ENCODE peak calls at places on chromosomes 16 and 17, in six cellular contexts. One of them, this sample, is unnamed.

GRCh38 chr17:30095507-30096244 is 20.9 kb upstream of the NSRP1 start:
- DNase-seq in H9: peak
- DNase-seq in IMR-90: peak
- DNase-seq in mesenchymal stem cell: peak
- DNase-seq in neuronal stem cell: peak
- DNase-seq in H1: no peak
- DNase-seq in this sample: peak

GRCh38 chr17:19613979-19614378 is 34.6 kb upstream of the ALDH3A2 start:
- DNase-seq in H9: no peak
- DNase-seq in IMR-90: no peak
- DNase-seq in mesenchymal stem cell: no peak
- DNase-seq in neuronal stem cell: no peak
- DNase-seq in H1: no peak
- DNase-seq in this sample: no peak

GRCh38 chr16:79053577-79053976 is 547.0 kb downstream of the MAF start:
- DNase-seq in H9: no peak
- DNase-seq in IMR-90: no peak
- DNase-seq in mesenchymal stem cell: no peak
- DNase-seq in neuronal stem cell: no peak
- DNase-seq in H1: peak
- DNase-seq in this sample: no peak

GRCh38 chr17:81003711-81004335 is 12.2 kb downstream of the CHMP6 start:
- DNase-seq in H9: no peak
- DNase-seq in IMR-90: no peak
- DNase-seq in mesenchymal stem cell: no peak
- DNase-seq in neuronal stem cell: no peak
- DNase-seq in H1: no peak
- DNase-seq in this sample: peak

GRCh38 chr17:20008242-20009051 is 712 bp upstream of the SPECC1 start:
- DNase-seq in H9: peak
- DNase-seq in IMR-90: no peak
- DNase-seq in mesenchymal stem cell: no peak
- DNase-seq in neuronal stem cell: no peak
- DNase-seq in H1: no peak
- DNase-seq in this sample: no peak

GRCh38 chr16:29962344-29962994 is 590 bp downstream of the TMEM219 start:
- DNase-seq in H9: no peak
- DNase-seq in IMR-90: peak
- DNase-seq in mesenchymal stem cell: peak
- DNase-seq in neuronal stem cell: no peak
- DNase-seq in H1: no peak
- DNase-seq in this sample: no peak

GRCh38 chr17:76953926-76954325 is 85.7 kb downstream of the MGAT5B start:
- DNase-seq in H9: no peak
- DNase-seq in IMR-90: no peak
- DNase-seq in mesenchymal stem cell: no peak
- DNase-seq in neuronal stem cell: no peak
- DNase-seq in H1: no peak
- DNase-seq in this sample: no peak

GRCh38 chr16:84764970-84765369 is 54.8 kb upstream of the CRISPLD2 start:
- DNase-seq in H9: no peak
- DNase-seq in IMR-90: peak
- DNase-seq in mesenchymal stem cell: peak
- DNase-seq in neuronal stem cell: no peak
- DNase-seq in H1: no peak
- DNase-seq in this sample: no peak

GRCh38 chr17:50864747-50865059 is 1.5 kb downstream of the TOB1 start:
- DNase-seq in H9: no peak
- DNase-seq in IMR-90: no peak
- DNase-seq in mesenchymal stem cell: no peak
- DNase-seq in neuronal stem cell: no peak
- DNase-seq in H1: no peak
- DNase-seq in this sample: no peak

GRCh38 chr17:81306898-81307510 is 11.9 kb upstream of the SLC38A10 start:
- DNase-seq in H9: no peak
- DNase-seq in IMR-90: no peak
- DNase-seq in mesenchymal stem cell: no peak
- DNase-seq in neuronal stem cell: no peak
- DNase-seq in H1: no peak
- DNase-seq in this sample: no peak

GRCh38 chr17:79852748-79853147 is 13.5 kb upstream of the CBX4 start:
- DNase-seq in H9: no peak
- DNase-seq in IMR-90: peak
- DNase-seq in mesenchymal stem cell: peak
- DNase-seq in neuronal stem cell: no peak
- DNase-seq in H1: no peak
- DNase-seq in this sample: no peak

GRCh38 chr17:41417576-41418015 is 6.8 kb downstream of the KRT37 start:
- DNase-seq in H9: peak
- DNase-seq in IMR-90: peak
- DNase-seq in mesenchymal stem cell: no peak
- DNase-seq in neuronal stem cell: no peak
- DNase-seq in H1: no peak
- DNase-seq in this sample: peak

GRCh38 chr16:66130296-66130910 is 236.1 kb upstream of the CDH5 start:
- DNase-seq in H9: no peak
- DNase-seq in IMR-90: peak
- DNase-seq in mesenchymal stem cell: peak
- DNase-seq in neuronal stem cell: no peak
- DNase-seq in H1: no peak
- DNase-seq in this sample: no peak

GRCh38 chr17:47776330-47777197 is 43.5 kb downstream of the TBX21 start:
- DNase-seq in H9: peak
- DNase-seq in IMR-90: peak
- DNase-seq in mesenchymal stem cell: peak
- DNase-seq in neuronal stem cell: no peak
- DNase-seq in H1: no peak
- DNase-seq in this sample: peak

GRCh38 chr16:69438465-69438864 is 14.0 kb downstream of the CYB5B start:
- DNase-seq in H9: no peak
- DNase-seq in IMR-90: no peak
- DNase-seq in mesenchymal stem cell: no peak
- DNase-seq in neuronal stem cell: no peak
- DNase-seq in H1: no peak
- DNase-seq in this sample: no peak

GRCh38 chr16:13332713-13333255 is 431.4 kb downstream of the SHISA9 start:
- DNase-seq in H9: peak
- DNase-seq in IMR-90: no peak
- DNase-seq in mesenchymal stem cell: no peak
- DNase-seq in neuronal stem cell: no peak
- DNase-seq in H1: no peak
- DNase-seq in this sample: no peak

GRCh38 chr17:16954541-16954940 is 17.4 kb downstream of the TNFRSF13B start:
- DNase-seq in H9: no peak
- DNase-seq in IMR-90: no peak
- DNase-seq in mesenchymal stem cell: no peak
- DNase-seq in neuronal stem cell: no peak
- DNase-seq in H1: no peak
- DNase-seq in this sample: no peak

GRCh38 chr17:76641501-76641900 is 2.1 kb downstream of the ST6GALNAC1 start:
- DNase-seq in H9: no peak
- DNase-seq in IMR-90: no peak
- DNase-seq in mesenchymal stem cell: no peak
- DNase-seq in neuronal stem cell: no peak
- DNase-seq in H1: no peak
- DNase-seq in this sample: peak

GRCh38 chr16:4053663-4054479 is 62.4 kb downstream of the ADCY9 start:
- DNase-seq in H9: no peak
- DNase-seq in IMR-90: peak
- DNase-seq in mesenchymal stem cell: peak
- DNase-seq in neuronal stem cell: no peak
- DNase-seq in H1: no peak
- DNase-seq in this sample: no peak

GRCh38 chr16:57906385-57907316 is 64.3 kb downstream of the CNGB1 start:
- DNase-seq in H9: peak
- DNase-seq in IMR-90: no peak
- DNase-seq in mesenchymal stem cell: no peak
- DNase-seq in neuronal stem cell: peak
- DNase-seq in H1: no peak
- DNase-seq in this sample: no peak

GRCh38 chr16:78957328-78958100 is 643.0 kb downstream of the MAF start:
- DNase-seq in H9: no peak
- DNase-seq in IMR-90: no peak
- DNase-seq in mesenchymal stem cell: no peak
- DNase-seq in neuronal stem cell: peak
- DNase-seq in H1: no peak
- DNase-seq in this sample: peak

GRCh38 chr16:81061855-81062608 is 15.0 kb downstream of the C16orf46 start:
- DNase-seq in H9: peak
- DNase-seq in IMR-90: no peak
- DNase-seq in mesenchymal stem cell: no peak
- DNase-seq in neuronal stem cell: no peak
- DNase-seq in H1: no peak
- DNase-seq in this sample: no peak

GRCh38 chr16:72172105-72173034 is at the start of gene PMFBP1:
- DNase-seq in H9: no peak
- DNase-seq in IMR-90: peak
- DNase-seq in mesenchymal stem cell: peak
- DNase-seq in neuronal stem cell: no peak
- DNase-seq in H1: no peak
- DNase-seq in this sample: peak

GRCh38 chr17:511833-512251 is 159.2 kb upstream of the RPH3AL start:
- DNase-seq in H9: no peak
- DNase-seq in IMR-90: peak
- DNase-seq in mesenchymal stem cell: peak
- DNase-seq in neuronal stem cell: no peak
- DNase-seq in H1: no peak
- DNase-seq in this sample: no peak

GRCh38 chr16:29114476-29115012 is 129.7 kb downstream of the LAT start:
- DNase-seq in H9: no peak
- DNase-seq in IMR-90: no peak
- DNase-seq in mesenchymal stem cell: no peak
- DNase-seq in neuronal stem cell: no peak
- DNase-seq in H1: no peak
- DNase-seq in this sample: no peak

GRCh38 chr17:29568331-29569244 is at the start of gene TP53I13:
- DNase-seq in H9: peak
- DNase-seq in IMR-90: peak
- DNase-seq in mesenchymal stem cell: peak
- DNase-seq in neuronal stem cell: peak
- DNase-seq in H1: no peak
- DNase-seq in this sample: peak

GRCh38 chr17:57305329-57305728 is 49.0 kb downstream of the MSI2 start:
- DNase-seq in H9: no peak
- DNase-seq in IMR-90: no peak
- DNase-seq in mesenchymal stem cell: no peak
- DNase-seq in neuronal stem cell: no peak
- DNase-seq in H1: no peak
- DNase-seq in this sample: no peak
- H4K91ac ChIP-seq in H9: no peak
- H4K91ac ChIP-seq in IMR-90: no peak
- H4K91ac ChIP-seq in mesenchymal stem cell: no peak
- H4K91ac ChIP-seq in neuronal stem cell: no peak
- H4K91ac ChIP-seq in H1: no peak
- H4K91ac ChIP-seq in this sample: no peak

DNA sequence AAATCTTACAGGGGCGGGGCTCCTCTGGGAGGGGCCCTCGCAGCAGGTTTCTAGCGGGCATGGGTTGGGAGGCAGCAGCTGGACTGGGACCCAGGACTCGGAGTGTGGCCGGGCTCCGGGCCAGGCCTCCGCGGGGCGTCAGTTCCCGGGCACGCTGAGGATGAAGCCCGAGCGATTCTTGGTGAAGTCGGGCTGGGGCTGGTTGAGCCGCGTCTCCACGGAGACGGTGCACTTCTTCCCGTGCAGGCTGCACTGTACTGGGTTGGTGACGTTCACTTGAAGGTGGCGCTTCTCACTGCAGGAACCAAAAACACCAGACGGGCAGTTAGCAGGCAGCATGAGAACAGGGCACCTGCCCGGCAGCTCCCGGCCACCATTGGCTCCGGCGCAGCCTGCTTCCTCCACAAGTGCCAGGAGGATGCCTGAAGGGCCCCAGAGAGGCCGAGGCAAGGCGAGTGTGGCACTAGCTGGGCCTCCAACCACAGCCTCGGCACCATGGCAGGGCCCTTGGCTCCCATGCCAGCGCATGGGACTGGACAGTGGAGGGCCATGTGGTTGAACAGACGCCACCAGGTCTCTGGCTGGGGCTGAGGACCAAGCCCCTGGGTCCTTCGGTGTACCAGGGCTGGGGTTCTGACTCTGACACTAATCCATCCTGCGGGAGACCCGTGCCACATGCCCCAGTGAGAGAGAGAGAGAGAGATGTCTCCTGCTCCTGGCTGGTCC is 8.0 kb downstream of the CDK5R1 start:
- DNase-seq in H9: no peak
- DNase-seq in IMR-90: no peak
- DNase-seq in mesenchymal stem cell: no peak
- DNase-seq in neuronal stem cell: no peak
- DNase-seq in H1: no peak
- DNase-seq in this sample: no peak
- H4K91ac ChIP-seq in H9: no peak
- H4K91ac ChIP-seq in IMR-90: no peak
- H4K91ac ChIP-seq in mesenchymal stem cell: peak
- H4K91ac ChIP-seq in neuronal stem cell: no peak
- H4K91ac ChIP-seq in H1: no peak
- H4K91ac ChIP-seq in this sample: no peak

DNA sequence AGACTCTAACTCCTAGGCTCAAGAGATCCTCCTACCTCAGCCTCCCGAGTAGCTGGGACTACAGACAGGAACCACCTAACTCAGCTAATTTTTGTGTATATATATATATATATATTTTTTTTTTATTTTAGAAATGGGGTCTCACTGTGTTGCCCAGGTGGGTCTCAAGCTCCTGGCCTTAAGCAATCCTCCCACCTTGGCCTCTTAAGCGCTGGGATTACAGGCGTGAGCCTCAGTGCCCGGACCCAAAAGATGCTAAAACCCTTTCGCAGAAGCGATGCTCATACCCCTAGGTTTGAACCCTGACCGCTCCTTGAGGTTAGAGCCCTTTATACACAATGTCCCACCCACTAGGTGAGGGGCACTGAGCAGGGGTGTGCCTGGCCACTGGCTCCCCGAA is 2.2 kb upstream of the CLDN9 start:
- DNase-seq in H9: no peak
- DNase-seq in IMR-90: no peak
- DNase-seq in mesenchymal stem cell: no peak
- DNase-seq in neuronal stem cell: no peak
- DNase-seq in H1: no peak
- DNase-seq in this sample: no peak
- H4K91ac ChIP-seq in H9: no peak
- H4K91ac ChIP-seq in IMR-90: no peak
- H4K91ac ChIP-seq in mesenchymal stem cell: peak
- H4K91ac ChIP-seq in neuronal stem cell: no peak
- H4K91ac ChIP-seq in H1: peak
- H4K91ac ChIP-seq in this sample: peak

DNA sequence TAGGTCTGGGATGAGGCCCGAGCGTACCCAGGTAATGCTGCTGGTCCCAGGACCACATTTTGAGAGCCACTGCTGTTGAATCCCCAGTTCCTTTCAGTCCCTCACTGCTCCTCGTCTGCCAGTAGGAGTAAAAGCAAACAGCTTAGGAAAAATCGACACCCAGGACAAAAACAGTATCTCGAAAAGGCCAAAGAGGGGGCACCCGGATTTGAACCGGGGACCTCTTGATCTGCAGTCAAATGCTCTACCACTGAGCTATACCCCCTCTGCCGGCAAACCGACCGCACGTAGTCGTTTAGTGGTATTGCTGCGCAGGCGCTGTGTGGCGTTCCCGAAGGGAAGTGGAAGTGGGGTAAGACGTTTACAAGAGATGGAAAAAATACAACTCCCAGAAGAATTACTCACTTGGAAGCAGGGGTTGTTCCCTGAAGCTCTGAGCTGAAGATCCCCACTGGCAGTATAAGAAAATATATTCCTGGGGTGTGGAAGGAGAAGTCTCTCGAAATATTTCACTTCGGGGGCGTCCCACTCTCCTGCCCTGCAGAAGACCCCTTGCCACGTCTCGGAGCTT is 2.2 kb upstream of the PLXDC1 start:
- DNase-seq in H9: peak
- DNase-seq in IMR-90: peak
- DNase-seq in mesenchymal stem cell: peak
- DNase-seq in neuronal stem cell: peak
- DNase-seq in H1: no peak
- DNase-seq in this sample: peak
- H4K91ac ChIP-seq in H9: no peak
- H4K91ac ChIP-seq in IMR-90: no peak
- H4K91ac ChIP-seq in mesenchymal stem cell: no peak
- H4K91ac ChIP-seq in neuronal stem cell: no peak
- H4K91ac ChIP-seq in H1: peak
- H4K91ac ChIP-seq in this sample: no peak